ENCODE peak calls at places on chromosome 2, in ten cellular contexts. One of them, this sample, is unnamed.

GRCh38 chr2:66305714-66306113 is 129.2 kb upstream of the MEIS1 start:
- DNase-seq in MCF 10A: peak; percentile 79
- DNase-seq in osteoblast: no peak
- DNase-seq in neural crest cell: peak; percentile 22
- DNase-seq in LNCaP clone FGC: peak; percentile 4
- DNase-seq in cardiac muscle cell: no peak
- DNase-seq in GM13976: no peak
- DNase-seq in A549: no peak
- DNase-seq in AG10803: peak; percentile 2
- DNase-seq in fibroblast of mammary gland: peak; percentile 36
- DNase-seq in this sample: no peak

GRCh38 chr2:43611987-43612894 is 16.4 kb upstream of the THADA start:
- DNase-seq in LNCaP clone FGC: no peak
- DNase-seq in fibroblast of mammary gland: peak; percentile 75
- DNase-seq in osteoblast: peak; percentile 32
- DNase-seq in A549: peak; percentile 58
- DNase-seq in AG10803: peak; percentile 71
- DNase-seq in cardiac muscle cell: peak; percentile 77
- DNase-seq in GM13976: peak; percentile 62
- DNase-seq in MCF 10A: peak; percentile 82
- DNase-seq in neural crest cell: peak; percentile 77
- DNase-seq in this sample: peak; percentile 76

GRCh38 chr2:190535119-190535439 is 557 bp upstream of the NEMP2 start:
- DNase-seq in LNCaP clone FGC: no peak
- DNase-seq in neural crest cell: no peak
- DNase-seq in AG10803: peak; percentile 9
- DNase-seq in A549: no peak
- DNase-seq in GM13976: no peak
- DNase-seq in cardiac muscle cell: no peak
- DNase-seq in fibroblast of mammary gland: no peak
- DNase-seq in osteoblast: no peak
- DNase-seq in MCF 10A: no peak
- DNase-seq in this sample: no peak

GRCh38 chr2:73970850-73971471 is 13.7 kb upstream of the TET3 start:
- DNase-seq in osteoblast: no peak
- DNase-seq in cardiac muscle cell: peak; percentile 65
- DNase-seq in GM13976: peak; percentile 50
- DNase-seq in LNCaP clone FGC: peak; percentile 31
- DNase-seq in neural crest cell: no peak
- DNase-seq in MCF 10A: no peak
- DNase-seq in AG10803: peak; percentile 46
- DNase-seq in A549: no peak
- DNase-seq in fibroblast of mammary gland: peak; percentile 44
- DNase-seq in this sample: no peak

GRCh38 chr2:33583194-33583938 is 15.7 kb downstream of the FAM98A start:
- DNase-seq in GM13976: peak; percentile 45
- DNase-seq in cardiac muscle cell: peak; percentile 50
- DNase-seq in MCF 10A: peak; percentile 49
- DNase-seq in AG10803: peak; percentile 39
- DNase-seq in neural crest cell: peak; percentile 16
- DNase-seq in fibroblast of mammary gland: peak; percentile 58
- DNase-seq in A549: no peak
- DNase-seq in LNCaP clone FGC: no peak
- DNase-seq in osteoblast: no peak
- DNase-seq in this sample: no peak

GRCh38 chr2:5969301-5969700 is 277.1 kb downstream of the SOX11 start:
- DNase-seq in GM13976: peak; percentile 1
- DNase-seq in osteoblast: no peak
- DNase-seq in LNCaP clone FGC: no peak
- DNase-seq in neural crest cell: no peak
- DNase-seq in A549: no peak
- DNase-seq in MCF 10A: no peak
- DNase-seq in fibroblast of mammary gland: no peak
- DNase-seq in cardiac muscle cell: no peak
- DNase-seq in AG10803: no peak
- DNase-seq in this sample: no peak

GRCh38 chr2:201114846-201115245 is 1.1 kb upstream of the CFLAR start:
- DNase-seq in AG10803: peak; percentile 56
- DNase-seq in neural crest cell: no peak
- DNase-seq in A549: no peak
- DNase-seq in fibroblast of mammary gland: no peak
- DNase-seq in LNCaP clone FGC: no peak
- DNase-seq in GM13976: no peak
- DNase-seq in osteoblast: peak; percentile 62
- DNase-seq in cardiac muscle cell: no peak
- DNase-seq in MCF 10A: no peak
- DNase-seq in this sample: no peak

GRCh38 chr2:201070966-201071304 is 536 bp downstream of the HYCC2 start:
- DNase-seq in LNCaP clone FGC: no peak
- DNase-seq in GM13976: peak; percentile 44
- DNase-seq in fibroblast of mammary gland: peak; percentile 14
- DNase-seq in AG10803: peak; percentile 13
- DNase-seq in neural crest cell: no peak
- DNase-seq in A549: peak; percentile 6
- DNase-seq in osteoblast: peak; percentile 84
- DNase-seq in MCF 10A: peak; percentile 42
- DNase-seq in cardiac muscle cell: peak; percentile 2
- DNase-seq in this sample: no peak

GRCh38 chr2:98761267-98761781 is 30.4 kb upstream of the MGAT4A start:
- DNase-seq in neural crest cell: peak; percentile 11
- DNase-seq in osteoblast: no peak
- DNase-seq in MCF 10A: no peak
- DNase-seq in A549: no peak
- DNase-seq in AG10803: no peak
- DNase-seq in fibroblast of mammary gland: no peak
- DNase-seq in cardiac muscle cell: no peak
- DNase-seq in GM13976: no peak
- DNase-seq in LNCaP clone FGC: peak; percentile 19
- DNase-seq in this sample: no peak

GRCh38 chr2:158567208-158567607 is 110.5 kb downstream of the PKP4 start:
- DNase-seq in neural crest cell: no peak
- DNase-seq in A549: no peak
- DNase-seq in MCF 10A: no peak
- DNase-seq in LNCaP clone FGC: no peak
- DNase-seq in cardiac muscle cell: no peak
- DNase-seq in GM13976: no peak
- DNase-seq in AG10803: no peak
- DNase-seq in fibroblast of mammary gland: no peak
- DNase-seq in osteoblast: no peak
- DNase-seq in this sample: no peak

GRCh38 chr2:66494708-66495107 is 59.8 kb downstream of the MEIS1 start:
- DNase-seq in GM13976: no peak
- DNase-seq in neural crest cell: no peak
- DNase-seq in LNCaP clone FGC: peak; percentile 40
- DNase-seq in cardiac muscle cell: no peak
- DNase-seq in AG10803: peak; percentile 82
- DNase-seq in MCF 10A: peak; percentile 95
- DNase-seq in A549: no peak
- DNase-seq in fibroblast of mammary gland: peak; percentile 97
- DNase-seq in osteoblast: peak; percentile 48
- DNase-seq in this sample: no peak

GRCh38 chr2:24080721-24081120 is 3.9 kb downstream of the TP53I3 start:
- DNase-seq in GM13976: no peak
- DNase-seq in neural crest cell: no peak
- DNase-seq in A549: no peak
- DNase-seq in MCF 10A: no peak
- DNase-seq in fibroblast of mammary gland: no peak
- DNase-seq in LNCaP clone FGC: no peak
- DNase-seq in osteoblast: no peak
- DNase-seq in AG10803: peak; percentile 53
- DNase-seq in cardiac muscle cell: no peak
- DNase-seq in this sample: no peak

GRCh38 chr2:55152475-55153422 is 79.3 kb downstream of the CLHC1 start:
- DNase-seq in LNCaP clone FGC: no peak
- DNase-seq in AG10803: no peak
- DNase-seq in cardiac muscle cell: no peak
- DNase-seq in osteoblast: no peak
- DNase-seq in MCF 10A: no peak
- DNase-seq in A549: no peak
- DNase-seq in GM13976: no peak
- DNase-seq in neural crest cell: no peak
- DNase-seq in fibroblast of mammary gland: no peak
- DNase-seq in this sample: no peak

GRCh38 chr2:135945521-135945920 is 39.9 kb downstream of the DARS1 start:
- DNase-seq in A549: no peak
- DNase-seq in MCF 10A: no peak
- DNase-seq in fibroblast of mammary gland: peak; percentile 40
- DNase-seq in cardiac muscle cell: no peak
- DNase-seq in LNCaP clone FGC: no peak
- DNase-seq in osteoblast: no peak
- DNase-seq in neural crest cell: no peak
- DNase-seq in AG10803: peak; percentile 14
- DNase-seq in GM13976: no peak
- DNase-seq in this sample: no peak

GRCh38 chr2:201149064-201149820 is 33.3 kb downstream of the CFLAR start:
- DNase-seq in AG10803: peak; percentile 87
- DNase-seq in GM13976: no peak
- DNase-seq in cardiac muscle cell: no peak
- DNase-seq in osteoblast: peak; percentile 69
- DNase-seq in MCF 10A: peak; percentile 82
- DNase-seq in A549: peak; percentile 58
- DNase-seq in fibroblast of mammary gland: peak; percentile 93
- DNase-seq in LNCaP clone FGC: no peak
- DNase-seq in neural crest cell: no peak
- DNase-seq in this sample: no peak

DNA sequence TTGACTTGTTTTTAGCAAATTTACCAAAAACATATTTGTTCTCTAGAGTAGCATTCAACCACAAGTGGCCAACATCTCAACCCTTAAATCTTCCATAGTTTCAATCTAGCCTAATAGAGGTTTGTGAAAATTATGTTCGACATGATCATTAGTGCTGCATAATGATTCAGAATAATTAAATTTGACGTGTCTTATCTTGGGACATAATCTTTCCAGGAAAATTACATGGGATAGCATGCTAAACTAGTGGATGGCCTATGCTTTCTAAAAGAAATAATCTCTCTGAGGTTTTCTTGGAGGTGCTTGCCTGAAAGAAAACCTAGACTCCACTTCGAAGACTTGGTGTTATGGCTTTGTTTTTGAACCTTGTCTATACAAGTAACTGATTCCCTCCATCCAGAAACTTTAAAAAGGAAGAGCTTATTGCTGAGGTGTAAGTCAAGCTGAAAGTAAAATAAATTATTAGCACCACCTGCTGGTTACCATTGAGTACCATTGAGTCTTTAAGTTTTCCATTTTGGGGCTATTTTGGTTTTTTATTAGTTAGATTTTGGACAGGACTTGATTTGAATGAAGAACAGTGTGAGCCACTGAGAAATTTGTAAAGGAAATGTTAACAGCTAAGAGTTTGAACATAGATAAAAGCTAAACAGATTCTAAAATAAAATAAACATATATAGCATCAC is 32.7 kb downstream of the COX7A2L start:
- DNase-seq in neural crest cell: no peak
- DNase-seq in AG10803: peak; percentile 50
- DNase-seq in LNCaP clone FGC: peak; percentile 2
- DNase-seq in osteoblast: no peak
- DNase-seq in fibroblast of mammary gland: peak; percentile 60
- DNase-seq in GM13976: no peak
- DNase-seq in cardiac muscle cell: peak; percentile 9
- DNase-seq in MCF 10A: peak; percentile 36
- DNase-seq in A549: peak; percentile 36
- DNase-seq in this sample: no peak
- TF ChIP-seq CTCF in neural crest cell: peak; percentile 63
- TF ChIP-seq CTCF in AG10803: peak; percentile 54
- TF ChIP-seq CTCF in LNCaP clone FGC: peak; percentile 20
- TF ChIP-seq CTCF in osteoblast: peak; percentile 50
- TF ChIP-seq CTCF in fibroblast of mammary gland: peak; percentile 58
- TF ChIP-seq CTCF in GM13976: peak; percentile 14
- TF ChIP-seq CTCF in cardiac muscle cell: peak; percentile 42
- TF ChIP-seq CTCF in MCF 10A: peak; percentile 37
- TF ChIP-seq CTCF in A549: peak; percentile 83
- TF ChIP-seq CTCF in this sample: peak; percentile 74

DNA sequence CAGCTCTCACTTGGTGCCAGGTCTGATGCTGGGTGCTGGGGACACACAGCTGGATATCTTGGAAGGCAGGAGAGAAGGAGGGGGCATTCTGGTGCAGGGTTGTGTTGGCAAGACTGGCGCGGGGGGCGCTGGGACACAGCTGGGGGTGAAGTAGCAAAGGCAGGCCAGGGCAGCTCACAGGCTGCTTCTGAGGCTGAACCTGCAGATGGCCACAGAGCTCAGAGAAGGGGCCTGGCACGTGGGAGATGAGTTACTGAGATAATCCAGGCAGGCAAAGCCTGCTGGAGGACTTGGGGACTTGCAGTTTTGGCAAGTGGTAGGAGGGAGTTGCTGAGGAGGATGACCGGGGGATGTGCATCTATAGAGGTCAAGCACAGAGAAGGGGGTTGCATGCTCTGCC is 16.2 kb upstream of the DGKD start:
- DNase-seq in osteoblast: no peak
- DNase-seq in LNCaP clone FGC: no peak
- DNase-seq in AG10803: no peak
- DNase-seq in cardiac muscle cell: no peak
- DNase-seq in MCF 10A: no peak
- DNase-seq in GM13976: no peak
- DNase-seq in A549: no peak
- DNase-seq in fibroblast of mammary gland: no peak
- DNase-seq in neural crest cell: no peak
- DNase-seq in this sample: no peak
- TF ChIP-seq CTCF in osteoblast: no peak
- TF ChIP-seq CTCF in LNCaP clone FGC: no peak
- TF ChIP-seq CTCF in AG10803: no peak
- TF ChIP-seq CTCF in cardiac muscle cell: no peak
- TF ChIP-seq CTCF in MCF 10A: no peak
- TF ChIP-seq CTCF in GM13976: no peak
- TF ChIP-seq CTCF in A549: no peak
- TF ChIP-seq CTCF in fibroblast of mammary gland: no peak
- TF ChIP-seq CTCF in neural crest cell: no peak
- TF ChIP-seq CTCF in this sample: no peak

GRCh38 chr2:64988420-64989125 is 626 bp upstream of the SLC1A4 start:
- DNase-seq in fibroblast of mammary gland: peak; percentile 87
- DNase-seq in LNCaP clone FGC: no peak
- DNase-seq in neural crest cell: peak; percentile 64
- DNase-seq in A549: peak; percentile 90
- DNase-seq in GM13976: peak; percentile 71
- DNase-seq in cardiac muscle cell: peak; percentile 80
- DNase-seq in AG10803: peak; percentile 94
- DNase-seq in osteoblast: peak; percentile 94
- DNase-seq in MCF 10A: peak; percentile 77
- DNase-seq in this sample: peak; percentile 69
- TF ChIP-seq CTCF in fibroblast of mammary gland: no peak
- TF ChIP-seq CTCF in LNCaP clone FGC: no peak
- TF ChIP-seq CTCF in neural crest cell: peak; percentile 62
- TF ChIP-seq CTCF in A549: peak; percentile 55
- TF ChIP-seq CTCF in GM13976: no peak
- TF ChIP-seq CTCF in cardiac muscle cell: peak; percentile 47
- TF ChIP-seq CTCF in AG10803: peak; percentile 26
- TF ChIP-seq CTCF in osteoblast: peak; percentile 30
- TF ChIP-seq CTCF in MCF 10A: peak; percentile 36
- TF ChIP-seq CTCF in this sample: no peak

DNA sequence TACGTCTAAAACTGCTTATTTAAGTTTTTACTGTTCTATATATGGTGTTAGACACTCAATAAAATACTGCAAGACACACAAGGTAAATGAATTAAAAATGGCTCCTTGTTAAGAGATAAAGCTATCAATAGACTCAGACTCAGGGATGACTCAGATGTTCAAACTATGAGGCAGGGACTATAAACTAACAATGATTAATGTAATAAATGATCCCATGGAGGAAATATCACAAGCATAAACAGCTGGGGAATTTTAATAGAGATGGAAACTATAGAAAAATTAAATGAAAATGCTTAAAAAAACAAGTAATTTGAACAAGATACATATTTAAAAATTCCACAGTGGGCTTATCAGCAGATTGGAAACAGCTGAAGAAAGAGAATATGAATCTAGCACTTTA is 650.8 kb downstream of the DCDC2C start:
- DNase-seq in cardiac muscle cell: no peak
- DNase-seq in A549: no peak
- DNase-seq in GM13976: no peak
- DNase-seq in LNCaP clone FGC: no peak
- DNase-seq in neural crest cell: no peak
- DNase-seq in osteoblast: no peak
- DNase-seq in AG10803: no peak
- DNase-seq in fibroblast of mammary gland: no peak
- DNase-seq in MCF 10A: no peak
- DNase-seq in this sample: no peak
- TF ChIP-seq CTCF in cardiac muscle cell: no peak
- TF ChIP-seq CTCF in A549: no peak
- TF ChIP-seq CTCF in GM13976: no peak
- TF ChIP-seq CTCF in LNCaP clone FGC: no peak
- TF ChIP-seq CTCF in neural crest cell: no peak
- TF ChIP-seq CTCF in osteoblast: no peak
- TF ChIP-seq CTCF in AG10803: no peak
- TF ChIP-seq CTCF in fibroblast of mammary gland: no peak
- TF ChIP-seq CTCF in MCF 10A: no peak
- TF ChIP-seq CTCF in this sample: no peak

This sample was measured in endothelial cell.